ENCODE peak calls at places on chromosomes 3 and 15, in four cellular contexts. One of them, this sample, is unnamed.

GRCh38 chr15:66749841-66750575 is 48.0 kb downstream of the SMAD6 start:
- DNase-seq in mesendoderm: peak
- DNase-seq in H1: no peak
- DNase-seq in H9: no peak
- DNase-seq in this sample: no peak

GRCh38 chr3:20197775-20198174 is 11.8 kb upstream of the SGO1 start:
- DNase-seq in mesendoderm: peak
- DNase-seq in H1: no peak
- DNase-seq in H9: no peak
- DNase-seq in this sample: no peak

GRCh38 chr3:69079269-69080159 is 651 bp downstream of the UBA3 start:
- DNase-seq in mesendoderm: peak
- DNase-seq in H1: no peak
- DNase-seq in H9: peak
- DNase-seq in this sample: no peak

GRCh38 chr3:78969483-78969882 is 798.3 kb downstream of the ROBO1 start:
- DNase-seq in mesendoderm: no peak
- DNase-seq in H1: no peak
- DNase-seq in H9: no peak
- DNase-seq in this sample: peak

GRCh38 chr3:127734754-127735473 is 62.2 kb downstream of the ABTB1 start:
- DNase-seq in mesendoderm: peak
- DNase-seq in H1: no peak
- DNase-seq in H9: no peak
- DNase-seq in this sample: peak

GRCh38 chr15:77659350-77660321 is 26.9 kb upstream of the LINGO1 start:
- DNase-seq in mesendoderm: peak
- DNase-seq in H1: peak
- DNase-seq in H9: peak
- DNase-seq in this sample: peak

GRCh38 chr3:70531063-70531657 is 218.7 kb upstream of the MDFIC2 start:
- DNase-seq in mesendoderm: peak
- DNase-seq in H1: no peak
- DNase-seq in H9: no peak
- DNase-seq in this sample: peak

GRCh38 chr3:160038862-160039562 is 50.4 kb downstream of the IL12A start:
- DNase-seq in mesendoderm: peak
- DNase-seq in H1: peak
- DNase-seq in H9: peak
- DNase-seq in this sample: no peak

GRCh38 chr3:116691041-116691440 is 18.5 kb upstream of the TUSC7 start:
- DNase-seq in mesendoderm: no peak
- DNase-seq in H1: no peak
- DNase-seq in H9: no peak
- DNase-seq in this sample: no peak

GRCh38 chr3:172102123-172102882 is 62.9 kb downstream of the FNDC3B start:
- DNase-seq in mesendoderm: no peak
- DNase-seq in H1: no peak
- DNase-seq in H9: no peak
- DNase-seq in this sample: no peak

GRCh38 chr3:194468086-194468485 is 18.7 kb downstream of the ATP13A3 start:
- DNase-seq in mesendoderm: peak
- DNase-seq in H1: no peak
- DNase-seq in H9: no peak
- DNase-seq in this sample: peak

GRCh38 chr3:159667261-159667660 is 321.4 kb upstream of the IL12A start:
- DNase-seq in mesendoderm: no peak
- DNase-seq in H1: no peak
- DNase-seq in H9: no peak
- DNase-seq in this sample: peak

GRCh38 chr3:171315919-171316318 is 144.3 kb downstream of the TNIK start:
- DNase-seq in mesendoderm: no peak
- DNase-seq in H1: no peak
- DNase-seq in H9: no peak
- DNase-seq in this sample: no peak

GRCh38 chr15:55742498-55742926 is 440 bp downstream of the PRTG start:
- DNase-seq in mesendoderm: no peak
- DNase-seq in H1: no peak
- DNase-seq in H9: no peak
- DNase-seq in this sample: peak

GRCh38 chr3:146780251-146780650 is 175.1 kb upstream of the PLSCR5 start:
- DNase-seq in mesendoderm: no peak
- DNase-seq in H1: no peak
- DNase-seq in H9: no peak
- DNase-seq in this sample: peak

GRCh38 chr3:123636431-123636841 is 51.6 kb upstream of the HACD2 start:
- DNase-seq in mesendoderm: peak
- DNase-seq in H1: peak
- DNase-seq in H9: peak
- DNase-seq in this sample: no peak

GRCh38 chr15:49895337-49896223 is 223.5 kb downstream of the ATP8B4 start:
- DNase-seq in mesendoderm: peak
- DNase-seq in H1: no peak
- DNase-seq in H9: no peak
- DNase-seq in this sample: peak

GRCh38 chr15:57138260-57138895 is 219.9 kb downstream of the TCF12 start:
- DNase-seq in mesendoderm: peak
- DNase-seq in H1: no peak
- DNase-seq in H9: peak
- DNase-seq in this sample: peak

GRCh38 chr3:169144691-169145090 is 518.8 kb downstream of the MECOM start:
- DNase-seq in mesendoderm: no peak
- DNase-seq in H1: no peak
- DNase-seq in H9: no peak
- DNase-seq in this sample: peak

GRCh38 chr3:18424213-18424861 is 802 bp downstream of the SATB1 start:
- DNase-seq in mesendoderm: no peak
- DNase-seq in H1: peak
- DNase-seq in H9: peak
- DNase-seq in this sample: no peak

GRCh38 chr15:71599404-71600225 is 210.7 kb upstream of the NR2E3 start:
- DNase-seq in mesendoderm: no peak
- DNase-seq in H1: no peak
- DNase-seq in H9: no peak
- DNase-seq in this sample: no peak

GRCh38 chr15:71603379-71603778 is 207.0 kb upstream of the NR2E3 start:
- DNase-seq in mesendoderm: no peak
- DNase-seq in H1: no peak
- DNase-seq in H9: no peak
- DNase-seq in this sample: no peak

GRCh38 chr15:71600237-71600636 is 210.1 kb upstream of the NR2E3 start:
- DNase-seq in mesendoderm: no peak
- DNase-seq in H1: no peak
- DNase-seq in H9: no peak
- DNase-seq in this sample: no peak

GRCh38 chr15:71598741-71599140 is 211.6 kb upstream of the NR2E3 start:
- DNase-seq in mesendoderm: no peak
- DNase-seq in H1: no peak
- DNase-seq in H9: no peak
- DNase-seq in this sample: no peak

GRCh38 chr15:71601038-71601869 is 209.1 kb upstream of the NR2E3 start:
- DNase-seq in mesendoderm: no peak
- DNase-seq in H1: no peak
- DNase-seq in H9: no peak
- DNase-seq in this sample: peak
- H4K5ac ChIP-seq in mesendoderm: no peak
- H4K5ac ChIP-seq in H1: no peak
- H4K5ac ChIP-seq in H9: no peak
- H4K5ac ChIP-seq in this sample: no peak

GRCh38 chr3:89335693-89336092 is 228.3 kb downstream of the EPHA3 start:
- DNase-seq in mesendoderm: no peak
- DNase-seq in H1: no peak
- DNase-seq in H9: no peak
- DNase-seq in this sample: no peak
- H4K5ac ChIP-seq in mesendoderm: no peak
- H4K5ac ChIP-seq in H1: no peak
- H4K5ac ChIP-seq in H9: no peak
- H4K5ac ChIP-seq in this sample: no peak

DNA sequence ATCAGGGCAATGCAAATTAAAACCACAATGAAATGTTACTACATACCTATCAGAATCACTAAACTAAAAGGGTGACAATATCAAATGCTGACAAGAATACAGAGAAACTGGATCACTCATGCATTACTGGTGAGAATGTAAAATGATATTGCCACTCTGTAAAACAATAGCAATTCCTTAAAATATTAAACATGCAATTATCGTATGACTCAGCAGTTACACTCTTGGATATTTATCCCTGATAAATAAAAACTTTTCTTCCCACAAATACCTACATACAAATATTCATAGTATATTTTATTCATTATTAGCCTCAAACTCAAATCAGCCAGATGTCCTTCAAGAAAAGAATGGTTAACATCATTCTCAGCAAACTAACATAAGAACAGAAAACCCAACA is 25.9 kb upstream of the RAB6B start:
- DNase-seq in mesendoderm: no peak
- DNase-seq in H1: no peak
- DNase-seq in H9: no peak
- DNase-seq in this sample: no peak
- H4K5ac ChIP-seq in mesendoderm: no peak
- H4K5ac ChIP-seq in H1: no peak
- H4K5ac ChIP-seq in H9: no peak
- H4K5ac ChIP-seq in this sample: no peak

GRCh38 chr3:140007081-140007480 is 72.1 kb downstream of the CLSTN2 start:
- DNase-seq in mesendoderm: no peak
- DNase-seq in H1: peak
- DNase-seq in H9: no peak
- DNase-seq in this sample: no peak
- H4K5ac ChIP-seq in mesendoderm: no peak
- H4K5ac ChIP-seq in H1: no peak
- H4K5ac ChIP-seq in H9: no peak
- H4K5ac ChIP-seq in this sample: no peak

GRCh38 chr15:97012986-97013385 is 682.5 kb downstream of the NR2F2 start:
- DNase-seq in mesendoderm: peak
- DNase-seq in H1: no peak
- DNase-seq in H9: no peak
- DNase-seq in this sample: no peak
- H4K5ac ChIP-seq in mesendoderm: no peak
- H4K5ac ChIP-seq in H1: no peak
- H4K5ac ChIP-seq in H9: no peak
- H4K5ac ChIP-seq in this sample: no peak

DNA sequence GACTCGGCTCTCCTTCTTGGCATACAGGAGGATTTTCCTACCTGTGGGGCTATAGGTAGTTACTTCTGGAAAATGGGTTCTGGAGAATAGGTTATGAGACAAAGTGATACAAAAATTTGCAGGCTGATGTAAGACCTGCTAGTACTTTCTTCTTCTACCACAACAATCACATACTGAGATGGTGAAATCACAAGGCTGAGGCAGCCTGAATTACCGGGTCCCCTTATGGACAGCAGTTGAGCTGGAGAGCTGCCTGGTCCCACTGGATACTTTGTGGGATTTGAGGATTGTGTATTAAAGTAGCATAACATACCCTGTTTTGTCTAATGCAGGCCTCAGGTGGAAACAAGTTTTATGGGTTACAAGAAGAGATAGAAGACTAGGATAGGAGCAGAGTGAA is 86.5 kb upstream of the FAM98B start:
- DNase-seq in mesendoderm: peak
- DNase-seq in H1: no peak
- DNase-seq in H9: no peak
- DNase-seq in this sample: peak
- H4K5ac ChIP-seq in mesendoderm: no peak
- H4K5ac ChIP-seq in H1: no peak
- H4K5ac ChIP-seq in H9: no peak
- H4K5ac ChIP-seq in this sample: no peak

DNA sequence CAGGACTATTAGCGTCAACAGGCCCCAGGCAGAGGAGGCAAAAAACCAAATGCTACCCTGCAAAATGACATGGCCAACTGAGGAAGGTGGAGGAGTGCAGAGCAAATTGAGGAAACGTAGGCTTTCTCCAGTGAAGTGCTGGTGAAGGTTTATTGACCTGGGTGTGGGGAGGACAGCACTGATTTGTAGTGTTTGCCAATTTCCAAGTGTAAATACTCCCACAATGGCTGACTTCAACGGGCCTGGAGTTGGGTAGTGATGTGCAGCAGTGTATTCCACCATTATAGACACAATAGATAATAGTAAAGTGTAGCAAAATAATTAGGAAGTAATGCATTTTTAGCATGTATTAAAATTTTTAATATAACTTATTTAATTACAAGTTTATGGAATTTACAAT is 32.2 kb upstream of the TPM1 start:
- DNase-seq in mesendoderm: no peak
- DNase-seq in H1: no peak
- DNase-seq in H9: no peak
- DNase-seq in this sample: no peak
- H4K5ac ChIP-seq in mesendoderm: no peak
- H4K5ac ChIP-seq in H1: no peak
- H4K5ac ChIP-seq in H9: no peak
- H4K5ac ChIP-seq in this sample: no peak